ENCODE peak calls at places on chromosomes 7 and 10, in four cellular contexts. N is mesenchymal stem cell, F is IMR-90, X is neuronal stem cell. V is an unnamed sample.
A peak's percentile ranks its signal among the peaks of the same experiment; 100 is the strongest.

GRCh38 chr7:108146070-108146842 is 16.1 kb upstream of the LAMB4 start:
- DNase-seq in N (peak; percentile 83), F (peak; percentile 86), X (peak; percentile 78), V (peak; percentile 92)

GRCh38 chr7:44587843-44588711 is 6.0 kb upstream of the TMED4 start:
- DNase-seq in N (peak; percentile 71), F (peak; percentile 66), X (no peak), V (peak; percentile 31)

GRCh38 chr7:64889686-64890162 is 13.3 kb upstream of the ZNF273 start:
- DNase-seq in N (no peak), F (no peak), X (no peak), V (no peak)

GRCh38 chr7:73828107-73828803 is 2.5 kb upstream of the CLDN4 start:
- DNase-seq in N (peak; percentile 73), F (peak; percentile 64), X (no peak), V (peak; percentile 85)

GRCh38 chr7:92925876-92926696 is 89.7 kb upstream of the CDK6 start:
- DNase-seq in N (peak; percentile 41), F (peak; percentile 56), X (peak; percentile 41), V (no peak)

GRCh38 chr7:134941185-134941900 is 45.0 kb upstream of the AGBL3 start:
- DNase-seq in N (peak; percentile 88), F (peak; percentile 92), X (peak; percentile 12), V (peak; percentile 94)

GRCh38 chr10:76436367-76436766 is 1004.9 kb downstream of the LRMDA start:
- DNase-seq in N (no peak), F (no peak), X (no peak), V (no peak)

GRCh38 chr7:27073066-27073465 is 22.7 kb downstream of the HOXA1 start:
- DNase-seq in N (no peak), F (no peak), X (no peak), V (no peak)

GRCh38 chr10:28652703-28653102 is 24.6 kb upstream of the BAMBI start:
- DNase-seq in N (no peak), F (no peak), X (no peak), V (peak; percentile 81)

GRCh38 chr10:62815373-62816111 is 624 bp downstream of the EGR2 start:
- DNase-seq in N (peak; percentile 41), F (no peak), X (no peak), V (no peak)

GRCh38 chr10:43687373-43687772 is 38.7 kb upstream of the ZNF32 start:
- DNase-seq in N (no peak), F (no peak), X (no peak), V (no peak)

GRCh38 chr7:149716932-149717307 is 56.5 kb downstream of the ZNF467 start:
- DNase-seq in N (no peak), F (no peak), X (no peak), V (no peak)

GRCh38 chr7:29857654-29858053 is 51.3 kb downstream of the WIPF3 start:
- DNase-seq in N (no peak), F (no peak), X (no peak), V (no peak)

GRCh38 chr7:158353606-158354570 is 233.7 kb downstream of the PTPRN2 start:
- DNase-seq in N (no peak), F (no peak), X (peak; percentile 51), V (peak; percentile 47)

GRCh38 chr7:82257118-82257695 is 186.4 kb downstream of the CACNA2D1 start:
- DNase-seq in N (no peak), F (no peak), X (no peak), V (no peak)

GRCh38 chr7:50121269-50121668 is 28.2 kb upstream of the ZPBP start:
- DNase-seq in N (no peak), F (no peak), X (no peak), V (no peak)

GRCh38 chr10:86423739-86424138 is 57.1 kb upstream of the GRID1 start:
- DNase-seq in N (no peak), F (no peak), X (no peak), V (no peak)

GRCh38 chr7:28093617-28094232 is 86.9 kb downstream of the JAZF1 start:
- DNase-seq in N (peak; percentile 76), F (peak; percentile 70), X (peak; percentile 87), V (peak; percentile 83)

GRCh38 chr7:90216080-90216674 is 4.6 kb downstream of the STEAP2 start:
- DNase-seq in N (no peak), F (no peak), X (no peak), V (peak; percentile 40)

GRCh38 chr10:80371462-80371861 is 14.9 kb downstream of the DYDC2 start:
- DNase-seq in N (no peak), F (no peak), X (no peak), V (no peak)

GRCh38 chr10:82883588-82883987 is 1008.6 kb downstream of the NRG3 start:
- DNase-seq in N (no peak), F (no peak), X (no peak), V (peak; percentile 62)

GRCh38 chr7:42338231-42339222 is 101.5 kb upstream of the GLI3 start:
- DNase-seq in N (peak; percentile 58), F (peak; percentile 33), X (no peak), V (no peak)

GRCh38 chr10:30413996-30414576 is 19.9 kb upstream of the MAP3K8 start:
- DNase-seq in N (peak; percentile 77), F (peak; percentile 71), X (no peak), V (peak; percentile 54)

GRCh38 chr7:1943326-1943725 is 273.2 kb downstream of the ELFN1 start:
- DNase-seq in N (no peak), F (no peak), X (no peak), V (no peak)

GRCh38 chr10:23291551-23292334 is 52.9 kb downstream of the C10orf67 start:
- DNase-seq in N (no peak), F (no peak), X (no peak), V (no peak)

GRCh38 chr10:47299989-47300931 is at the start of gene GDF10:
- DNase-seq in N (no peak), F (no peak), X (peak; percentile 31), V (no peak)

GRCh38 chr7:36475371-36475770 is 85.7 kb downstream of the ANLN start:
- DNase-seq in N (no peak), F (no peak), X (no peak), V (peak; percentile 6)

GRCh38 chr10:11162828-11163599 is 145.3 kb downstream of the CELF2 start:
- DNase-seq in N (no peak), F (no peak), X (no peak), V (peak; percentile 28)

GRCh38 chr7:40611472-40611871 is 476.7 kb downstream of the SUGCT start:
- DNase-seq in N (no peak), F (no peak), X (no peak), V (no peak)

GRCh38 chr7:126394406-126394805 is 858.3 kb downstream of the GRM8 start:
- DNase-seq in N (no peak), F (no peak), X (no peak), V (no peak)

GRCh38 chr7:26200113-26200443 is 468 bp downstream of the HNRNPA2B1 start:
- DNase-seq in N (no peak), F (no peak), X (peak; percentile 61), V (peak; percentile 25)

GRCh38 chr10:3720228-3721019 is 64.6 kb downstream of the KLF6 start:
- DNase-seq in N (peak; percentile 85), F (peak; percentile 88), X (no peak), V (peak; percentile 72)

GRCh38 chr7:47405921-47406765 is 175.8 kb downstream of the TNS3 start:
- DNase-seq in N (peak; percentile 50), F (peak; percentile 41), X (no peak), V (peak; percentile 88)

GRCh38 chr10:122490786-122491680 is 29.7 kb downstream of the HTRA1 start:
- DNase-seq in N (no peak), F (no peak), X (no peak), V (no peak)

GRCh38 chr10:89062861-89063260 is 72.3 kb downstream of the FAS start:
- DNase-seq in N (no peak), F (no peak), X (no peak), V (no peak)

GRCh38 chr7:17722798-17723197 is 217.5 kb downstream of the SNX13 start:
- DNase-seq in N (no peak), F (no peak), X (no peak), V (no peak)

GRCh38 chr7:35605760-35606159 is 89.2 kb downstream of the HERPUD2 start:
- DNase-seq in N (peak; percentile 88), F (peak; percentile 82), X (no peak), V (no peak)

GRCh38 chr10:118737594-118738302 is 17.0 kb downstream of the CACUL1 start:
- DNase-seq in N (no peak), F (no peak), X (no peak), V (no peak)
- H3K18ac ChIP-seq in N (no peak overlapping the region), F (no peak overlapping the region), X (no peak overlapping the region), V (no peak overlapping the region)

GRCh38 chr7:22138886-22139285 is 193.2 kb upstream of the CDCA7L start:
- DNase-seq in N (no peak), F (no peak), X (peak; percentile 75), V (no peak)

GRCh38 chr7:22143496-22143895 is 197.8 kb upstream of the CDCA7L start:
- DNase-seq in N (no peak), F (no peak), X (no peak), V (no peak)

GRCh38 chr7:22142593-22142992 is 196.9 kb upstream of the CDCA7L start:
- DNase-seq in N (no peak), F (no peak), X (no peak), V (peak; percentile 18)

GRCh38 chr7:22140597-22140996 is 194.9 kb upstream of the CDCA7L start:
- DNase-seq in N (peak; percentile 9), F (no peak), X (no peak), V (peak; percentile 83)

DNA sequence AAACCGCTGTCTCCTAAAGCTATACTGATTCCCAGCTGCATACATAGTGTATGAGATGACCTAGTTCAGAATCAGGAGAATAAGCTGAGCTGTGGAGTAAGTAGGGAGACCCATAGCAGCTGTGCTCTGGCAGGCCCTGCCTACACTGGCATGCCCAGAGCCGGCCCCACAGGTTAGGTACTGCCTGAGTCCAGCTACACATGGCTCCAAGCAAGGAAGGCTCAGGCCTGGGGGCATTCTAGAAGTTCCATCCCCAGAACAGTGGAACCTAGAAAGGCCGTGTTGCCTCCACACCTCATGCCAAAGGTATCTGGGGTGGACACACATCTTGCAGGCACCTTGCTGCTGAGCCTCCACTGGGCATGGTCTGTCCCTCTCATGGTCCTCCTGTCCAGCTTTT is 195.7 kb upstream of the CDCA7L start:
- DNase-seq in N (no peak), F (no peak), X (no peak), V (peak; percentile 93)
- H3K23ac ChIP-seq in N (no peak overlapping the region), F (no peak overlapping the region), X (no peak overlapping the region), V (no peak overlapping the region)

GRCh38 chr7:71638108-71638507 is 506.2 kb downstream of the GALNT17 start:
- DNase-seq in N (no peak), F (no peak), X (no peak), V (no peak)
- H3K18ac ChIP-seq in N (no peak overlapping the region), F (no peak overlapping the region), X (no peak overlapping the region), V (no peak overlapping the region)

GRCh38 chr10:27504007-27504890 is at the start of gene RAB18:
- DNase-seq in N (peak; percentile 98), F (peak; percentile 99), X (peak; percentile 93), V (peak; percentile 99)
- H3K23ac ChIP-seq in N (peak within 1 kb of the TSS; percentile 60), F (peak within 1 kb of the TSS; percentile 97), X (peak within 1 kb of the TSS; percentile 99), V (no peak within 1 kb of the TSS)

V was measured in trophoblast cell.